ENCODE peak calls at places on chromosomes 4 and X, in seven cellular contexts. F is pancreas; Q is endodermal cell; T is effector memory CD4-positive, alpha-beta T cell; V is HFF-Myc; U is lower lobe of right lung; S is tibial nerve. N is an unnamed sample.

GRCh38 chr4:94665500-94666398 is 92.0 kb upstream of the BMPR1B start:
- DNase-seq in U (no peak), V (no peak), T (no peak), Q (no peak), F (no peak), S (no peak), N (no peak)

GRCh38 chr4:105765690-105766407 is 57.3 kb downstream of the GSTCD start:
- DNase-seq in S (no peak), F (no peak), U (no peak), T (no peak), Q (peak; percentile 61), V (peak; percentile 61), N (peak; percentile 81)

GRCh38 chr4:135192746-135193535 is 991.4 kb upstream of the PABPC4L start:
- DNase-seq in T (no peak), U (no peak), S (no peak), F (no peak), V (no peak), Q (no peak), N (no peak)

GRCh38 chrX:46630141-46630540 is 56.6 kb downstream of the CHST7 start:
- DNase-seq in F (no peak), T (no peak), Q (no peak), S (no peak), V (no peak), U (no peak), N (no peak)

GRCh38 chr4:1543561-1543960 is 137.3 kb upstream of the NKX1-1 start:
- DNase-seq in V (no peak), Q (no peak), U (no peak), T (no peak), F (no peak), S (no peak), N (no peak)

GRCh38 chr4:41480985-41481384 is 57.0 kb upstream of the LIMCH1 start:
- DNase-seq in F (no peak), U (no peak), S (no peak), T (no peak), Q (no peak), V (no peak), N (no peak)

GRCh38 chrX:37371578-37371981 is 22.4 kb downstream of the PRRG1 start:
- DNase-seq in V (no peak), F (no peak), S (no peak), T (no peak), Q (peak; percentile 38), U (no peak), N (no peak)

GRCh38 chrX:111507931-111508330 is 3.5 kb upstream of the SERTM2 start:
- DNase-seq in U (no peak), F (no peak), V (no peak), T (no peak), Q (no peak), S (no peak), N (no peak)

GRCh38 chr4:73674451-73674919 is 54.2 kb upstream of the RASSF6 start:
- DNase-seq in T (no peak), S (no peak), F (no peak), V (no peak), Q (no peak), U (no peak), N (no peak)

GRCh38 chr4:41106081-41106480 is 108.3 kb downstream of the APBB2 start:
- DNase-seq in Q (no peak), F (no peak), S (no peak), V (no peak), U (no peak), T (no peak), N (no peak)

GRCh38 chr4:123930971-123931370 is 534.4 kb downstream of the SPRY1 start:
- DNase-seq in U (no peak), S (no peak), T (no peak), V (no peak), F (no peak), Q (no peak), N (no peak)

GRCh38 chrX:14032383-14032782 is 2.7 kb upstream of the GEMIN8 start:
- DNase-seq in T (peak; percentile 17), F (peak; percentile 35), V (no peak), S (peak; percentile 74), Q (peak; percentile 73), U (no peak), N (no peak)

GRCh38 chr4:87103691-87104187 is 116.7 kb downstream of the KLHL8 start:
- DNase-seq in T (no peak), V (peak; percentile 63), Q (no peak), U (no peak), F (no peak), S (no peak), N (no peak)

GRCh38 chrX:11665144-11666040 is at the start of gene ARHGAP6:
- DNase-seq in Q (peak; percentile 81), T (no peak), S (no peak), V (no peak), F (no peak), U (peak; percentile 33), N (no peak)

GRCh38 chr4:2793920-2794706 is 1.2 kb downstream of the SH3BP2 start:
- DNase-seq in V (no peak), S (no peak), F (peak; percentile 68), T (no peak), U (peak; percentile 74), Q (peak; percentile 58), N (no peak)

GRCh38 chrX:119728487-119728886 is 29.9 kb upstream of the SOWAHD start:
- DNase-seq in Q (peak; percentile 68), T (no peak), F (no peak), U (no peak), S (no peak), V (no peak), N (no peak)

GRCh38 chr4:139266583-139267257 is 13.3 kb downstream of the MGARP start:
- DNase-seq in V (peak; percentile 59), F (peak; percentile 56), Q (peak; percentile 66), S (peak; percentile 75), U (peak; percentile 82), T (peak; percentile 64), N (peak; percentile 43)

GRCh38 chr4:85500110-85500867 is 25.3 kb downstream of the ARHGAP24 start:
- DNase-seq in V (no peak), Q (no peak), T (no peak), U (no peak), F (no peak), S (no peak), N (no peak)

GRCh38 chr4:170089274-170089742 is 448 bp downstream of the AADAT start:
- DNase-seq in Q (peak; percentile 79), V (no peak), F (peak; percentile 17), S (no peak), T (no peak), U (peak; percentile 43), N (no peak)

GRCh38 chrX:21004835-21005234 is 369.4 kb upstream of the CNKSR2 start:
- DNase-seq in S (no peak), U (no peak), F (no peak), T (no peak), V (no peak), Q (no peak), N (no peak)

GRCh38 chr4:184474261-184475095 is at the start of gene IRF2:
- DNase-seq in Q (peak; percentile 96), F (peak; percentile 99), S (peak; percentile 94), V (peak; percentile 74), U (peak; percentile 98), T (peak; percentile 91), N (peak; percentile 95)

GRCh38 chr4:147782087-147782781 is 50.3 kb downstream of the ARHGAP10 start:
- DNase-seq in S (no peak), Q (no peak), U (no peak), T (no peak), V (peak; percentile 43), F (no peak), N (peak; percentile 31)

GRCh38 chrX:45505214-45505613 is 304.5 kb upstream of the DIPK2B start:
- DNase-seq in T (no peak), Q (no peak), V (no peak), S (no peak), U (no peak), F (no peak), N (peak; percentile 55)

DNA sequence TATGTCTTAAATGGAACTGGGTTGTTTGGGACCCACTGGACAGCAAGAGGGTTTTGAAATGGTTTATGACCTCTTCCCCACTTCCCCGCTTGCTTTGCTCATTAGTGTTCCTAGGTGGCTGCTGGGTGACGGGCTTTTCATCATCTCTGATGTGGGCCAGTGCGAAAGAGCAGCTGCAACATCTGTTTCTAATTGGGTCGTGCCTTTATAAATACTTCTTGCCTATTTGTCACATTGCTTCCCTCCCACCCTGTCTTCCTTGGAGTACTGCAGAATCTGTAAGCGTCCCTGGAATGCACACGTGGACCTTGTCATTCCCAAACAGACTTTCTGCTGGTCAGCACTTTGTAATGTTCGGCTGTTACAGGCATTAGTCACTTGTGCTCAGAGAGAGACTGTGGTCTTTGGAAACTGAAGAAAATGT is 35.2 kb downstream of the SEPTIN11 start:
- DNase-seq in U (no peak), T (no peak), F (peak; percentile 22), V (peak; percentile 97), S (peak; percentile 77), Q (no peak), N (peak; percentile 100)
- H3K4me3 ChIP-seq in U (no peak overlapping the region), T (no peak overlapping the region), F (no peak overlapping the region), V (no peak overlapping the region), S (no peak overlapping the region), Q (no peak overlapping the region), N (peak overlapping the region; percentile 8)

DNA sequence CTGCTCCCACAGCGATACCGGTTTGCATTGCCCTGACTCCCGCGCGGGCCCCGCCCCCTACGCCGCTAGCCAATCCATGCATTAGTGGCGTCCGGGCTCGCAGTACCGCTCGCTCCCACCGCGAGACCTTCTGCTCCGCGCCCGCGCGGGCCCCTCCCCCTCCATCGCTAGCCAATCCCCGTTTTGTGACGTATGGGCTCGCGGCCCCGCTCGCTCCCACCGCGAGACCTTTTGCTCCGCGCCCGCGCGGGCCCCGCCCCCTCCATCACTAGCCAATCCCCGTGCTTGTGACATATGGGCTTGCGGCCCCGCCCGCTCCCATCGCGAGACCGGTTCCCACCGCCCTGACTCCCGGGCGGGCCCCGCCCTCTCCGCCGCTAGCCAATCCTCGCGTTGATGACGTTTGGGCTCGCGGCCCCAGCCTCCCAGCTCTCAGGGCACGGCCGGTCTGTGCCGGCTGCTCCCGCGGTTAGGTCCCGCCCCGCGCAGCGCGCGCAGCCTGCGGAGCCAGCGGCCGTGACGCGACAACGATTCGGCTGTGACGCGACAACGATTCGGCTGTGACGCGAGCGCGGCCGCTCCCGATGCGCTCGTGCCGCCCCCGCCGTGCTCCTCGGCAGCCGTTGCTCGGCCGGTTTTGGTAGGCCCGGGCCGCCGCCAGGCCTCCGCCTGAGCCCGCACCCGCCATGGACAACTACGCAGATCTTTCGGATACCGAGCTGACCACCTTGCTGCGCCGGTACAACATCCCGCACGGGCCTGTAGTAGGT is at the start of gene EMD:
- DNase-seq in F (peak; percentile 95), T (peak; percentile 96), U (peak; percentile 99), V (peak; percentile 85), Q (peak; percentile 98), S (peak; percentile 92), N (peak; percentile 94)
- H3K4me3 ChIP-seq in F (peak within 1 kb of the TSS; percentile 55), T (peak within 1 kb of the TSS; percentile 62), U (peak within 1 kb of the TSS; percentile 69), V (peak within 1 kb of the TSS; percentile 74), Q (peak within 1 kb of the TSS; percentile 86), S (peak within 1 kb of the TSS; percentile 73), N (peak within 1 kb of the TSS; percentile 71)

DNA sequence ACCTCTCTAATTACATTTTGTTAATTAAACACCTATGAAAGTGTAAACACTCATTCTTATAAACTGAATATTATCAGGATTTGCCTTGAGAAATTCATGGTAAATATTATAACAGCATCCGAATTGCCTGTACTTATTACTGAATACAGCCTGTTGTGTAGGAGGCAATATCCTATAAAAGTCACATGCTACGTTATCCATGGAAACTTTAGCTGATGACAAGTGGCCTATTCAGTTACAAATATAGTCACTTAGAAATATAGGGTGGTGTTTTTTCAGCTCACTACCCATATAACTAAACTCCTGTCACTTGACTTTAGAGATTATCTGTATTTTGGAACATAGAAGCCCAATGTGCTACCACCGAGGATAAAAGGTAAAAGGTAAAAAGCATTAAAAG is 493.4 kb downstream of the INPP4B start:
- DNase-seq in Q (no peak), S (no peak), V (no peak), T (no peak), F (no peak), U (no peak), N (no peak)
- H3K4me3 ChIP-seq in Q (no peak overlapping the region), S (no peak overlapping the region), V (no peak overlapping the region), T (no peak overlapping the region), F (no peak overlapping the region), U (no peak overlapping the region), N (no peak overlapping the region)

GRCh38 chrX:153688071-153688470 is 345 bp downstream of the SLC6A8 start:
- DNase-seq in V (no peak), U (no peak), F (no peak), T (no peak), Q (no peak), S (no peak), N (no peak)
- H3K4me3 ChIP-seq in V (no peak overlapping the region), U (no peak overlapping the region), F (no peak overlapping the region), T (no peak overlapping the region), Q (no peak overlapping the region), S (no peak overlapping the region), N (no peak overlapping the region)

N was measured in skeletal muscle cell.